ENCODE peak calls at places on chromosome 2, in five cellular contexts. O is lower lobe of right lung, R is cardiac muscle cell, Z is uterus, W is BE2C. A is an unnamed sample. For H3K4me1, the result is how much of the 10 kb centered on the place peaks cover.

GRCh38 chr2:16043627-16044026 is 103.3 kb downstream of the MYCN start:
- DNase-seq in Z (no peak), W (no peak), O (no peak), R (no peak), A (no peak)

GRCh38 chr2:120434487-120434886 is 88.6 kb downstream of the INHBB start:
- DNase-seq in R (no peak), Z (no peak), W (no peak), O (no peak), A (no peak)

GRCh38 chr2:208186921-208187320 is 2.9 kb downstream of the C2orf80 start:
- DNase-seq in W (no peak), O (no peak), Z (no peak), R (no peak), A (no peak)

GRCh38 chr2:31475692-31476091 is 61.1 kb upstream of the XDH start:
- DNase-seq in Z (no peak), W (no peak), O (no peak), R (no peak), A (no peak)

GRCh38 chr2:29361255-29361654 is 246.0 kb downstream of the CLIP4 start:
- DNase-seq in O (no peak), Z (no peak), R (no peak), W (no peak), A (peak)

GRCh38 chr2:96470636-96471035 is 34.5 kb downstream of the NEURL3 start:
- DNase-seq in R (peak), W (no peak), Z (no peak), O (peak), A (no peak)

GRCh38 chr2:102310964-102311640 is at the start of gene IL1RL1:
- DNase-seq in W (no peak), Z (no peak), R (no peak), O (no peak), A (no peak)

GRCh38 chr2:25159947-25160346 is 8.4 kb downstream of the POMC start:
- DNase-seq in O (peak), Z (no peak), W (peak), R (peak), A (no peak)

GRCh38 chr2:206920936-206921335 is 18.4 kb upstream of the CPO start:
- DNase-seq in R (no peak), Z (no peak), O (no peak), W (no peak), A (no peak)

GRCh38 chr2:64173156-64174135 is 29.2 kb upstream of the PELI1 start:
- DNase-seq in Z (no peak), O (no peak), W (no peak), R (no peak), A (peak)

GRCh38 chr2:121118951-121119350 is 166.1 kb downstream of the TFCP2L1 start:
- DNase-seq in W (no peak), O (no peak), Z (no peak), R (no peak), A (no peak)

GRCh38 chr2:176534798-176535479 is 265.7 kb downstream of the MTX2 start:
- DNase-seq in W (no peak), R (no peak), O (no peak), Z (no peak), A (peak)

GRCh38 chr2:3001595-3002184 is 375.9 kb downstream of the EIPR1 start:
- DNase-seq in Z (no peak), O (no peak), W (peak), R (peak), A (peak)

GRCh38 chr2:223725494-223725893 is 111.9 kb downstream of the AP1S3 start:
- DNase-seq in W (peak), R (peak), Z (peak), O (no peak), A (peak)

GRCh38 chr2:171248205-171248662 is 87.5 kb upstream of the TLK1 start:
- DNase-seq in O (no peak), W (no peak), R (no peak), Z (no peak), A (no peak)

GRCh38 chr2:196113061-196113974 is 44.7 kb upstream of the DNAH7 start:
- DNase-seq in W (no peak), Z (no peak), R (no peak), O (no peak), A (no peak)

GRCh38 chr2:237532225-237532624 is 34.1 kb upstream of the PRLH start:
- DNase-seq in W (no peak), Z (no peak), O (no peak), R (no peak), A (no peak)

GRCh38 chr2:229553091-229553490 is 161.3 kb downstream of the DNER start:
- DNase-seq in R (no peak), Z (no peak), W (no peak), O (no peak), A (no peak)

GRCh38 chr2:141767051-141767450 is 363.8 kb downstream of the LRP1B start:
- DNase-seq in O (no peak), W (no peak), R (no peak), Z (no peak), A (peak)

GRCh38 chr2:3612639-3613523 is 18.0 kb downstream of the COLEC11 start:
- DNase-seq in R (no peak), Z (no peak), W (no peak), O (no peak), A (no peak)

GRCh38 chr2:160736629-160737028 is 243.0 kb upstream of the RBMS1 start:
- DNase-seq in Z (no peak), R (no peak), W (no peak), O (no peak), A (peak)

GRCh38 chr2:174729797-174730529 is 34.3 kb downstream of the CHRNA1 start:
- DNase-seq in W (peak), Z (no peak), O (no peak), R (peak), A (peak)

GRCh38 chr2:96321230-96322103 is 3.6 kb upstream of the ITPRIPL1 start:
- DNase-seq in Z (no peak), W (peak), O (peak), R (peak), A (peak)

GRCh38 chr2:23404426-23404825 is 19.4 kb downstream of the KLHL29 start:
- DNase-seq in R (peak), W (peak), Z (peak), O (no peak), A (peak)

GRCh38 chr2:15009681-15010080 is 377.2 kb downstream of the LRATD1 start:
- DNase-seq in Z (no peak), W (no peak), R (no peak), O (no peak), A (no peak)

GRCh38 chr2:99445065-99445464 is 44.8 kb downstream of the REV1 start:
- DNase-seq in W (no peak), O (no peak), R (no peak), Z (no peak), A (no peak)

GRCh38 chr2:164896634-164897033 is 55.0 kb upstream of the COBLL1 start:
- DNase-seq in Z (no peak), R (no peak), W (no peak), O (no peak), A (peak)

GRCh38 chr2:95262896-95263542 is 11.2 kb upstream of the PROM2 start:
- DNase-seq in Z (no peak), R (no peak), O (no peak), W (no peak), A (no peak)

GRCh38 chr2:6864251-6864758 is 1.4 kb downstream of the CMPK2 start:
- DNase-seq in R (no peak), W (no peak), Z (no peak), O (no peak), A (no peak)

GRCh38 chr2:120626566-120626965 is 109.1 kb upstream of the GLI2 start:
- DNase-seq in R (no peak), O (no peak), Z (no peak), W (no peak), A (no peak)

GRCh38 chr2:232308986-232309385 is 69.6 kb upstream of the ALPP start:
- DNase-seq in R (no peak), O (no peak), W (no peak), Z (no peak), A (no peak)

GRCh38 chr2:101083613-101084012 is 67.6 kb downstream of the TBC1D8 start:
- DNase-seq in O (no peak), R (no peak), W (no peak), Z (no peak), A (no peak)

GRCh38 chr2:96138146-96139145 is at the start of gene ASTL:
- DNase-seq in O (peak), W (peak), R (peak), Z (no peak), A (peak)

GRCh38 chr2:37436324-37436723 is 91.9 kb downstream of the QPCT start:
- DNase-seq in W (no peak), R (no peak), Z (no peak), O (no peak), A (no peak)

DNA sequence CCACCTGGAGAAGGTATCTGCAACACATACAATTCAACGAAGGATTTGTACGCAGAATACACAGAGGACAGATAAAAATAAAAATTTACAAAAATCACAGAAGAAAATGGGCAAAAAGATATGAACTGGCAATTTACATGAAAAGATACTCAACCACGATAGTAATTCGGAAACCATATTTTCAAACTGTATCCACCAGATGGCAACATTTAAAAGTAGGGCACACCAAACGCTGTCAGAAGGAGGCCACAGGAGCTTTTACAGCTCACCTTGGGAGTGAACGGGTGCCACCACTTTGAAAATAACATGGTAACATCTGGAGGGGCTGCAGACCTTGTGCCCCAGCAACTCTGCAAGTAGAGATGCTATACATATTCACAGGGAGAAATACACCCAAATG is 9.8 kb downstream of the KIF1A start:
- DNase-seq in O (no peak), R (no peak), W (no peak), Z (no peak), A (no peak)
- TF ChIP-seq CTCF in O (no peak), R (no peak), W (peak), Z (no peak), A (peak)

GRCh38 chr2:10408649-10409579 is 39.2 kb downstream of the ODC1 start:
- DNase-seq in R (peak), W (peak), O (peak), Z (peak), A (peak)
- H3K4me1 ChIP-seq in R (under half), W (under half), O (half or more), Z (under half), A (under half)

DNA sequence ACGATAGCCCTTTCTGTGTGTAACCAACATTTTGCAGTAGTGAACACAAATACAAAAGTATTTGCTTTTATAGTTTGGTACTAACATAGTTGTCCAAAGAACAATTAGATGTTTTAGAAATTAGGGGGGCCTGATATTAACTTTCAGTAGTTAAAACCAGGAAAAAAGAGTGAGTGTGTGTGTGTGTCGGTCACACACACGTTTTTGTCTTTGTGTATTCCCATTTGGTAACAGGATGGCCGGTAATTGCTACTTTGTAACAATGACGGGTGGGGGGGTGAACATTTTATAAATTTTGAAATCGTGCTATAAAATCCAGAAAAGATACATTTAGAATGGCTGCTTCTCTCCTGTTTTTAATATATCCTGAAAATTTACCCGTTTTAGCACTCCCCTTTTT is 1.5 kb downstream of the PPIG start:
- DNase-seq in R (no peak), W (no peak), Z (no peak), O (no peak), A (no peak)
- H3K4me3 ChIP-seq in R (peak), W (peak), Z (peak), O (peak), A (peak)

DNA sequence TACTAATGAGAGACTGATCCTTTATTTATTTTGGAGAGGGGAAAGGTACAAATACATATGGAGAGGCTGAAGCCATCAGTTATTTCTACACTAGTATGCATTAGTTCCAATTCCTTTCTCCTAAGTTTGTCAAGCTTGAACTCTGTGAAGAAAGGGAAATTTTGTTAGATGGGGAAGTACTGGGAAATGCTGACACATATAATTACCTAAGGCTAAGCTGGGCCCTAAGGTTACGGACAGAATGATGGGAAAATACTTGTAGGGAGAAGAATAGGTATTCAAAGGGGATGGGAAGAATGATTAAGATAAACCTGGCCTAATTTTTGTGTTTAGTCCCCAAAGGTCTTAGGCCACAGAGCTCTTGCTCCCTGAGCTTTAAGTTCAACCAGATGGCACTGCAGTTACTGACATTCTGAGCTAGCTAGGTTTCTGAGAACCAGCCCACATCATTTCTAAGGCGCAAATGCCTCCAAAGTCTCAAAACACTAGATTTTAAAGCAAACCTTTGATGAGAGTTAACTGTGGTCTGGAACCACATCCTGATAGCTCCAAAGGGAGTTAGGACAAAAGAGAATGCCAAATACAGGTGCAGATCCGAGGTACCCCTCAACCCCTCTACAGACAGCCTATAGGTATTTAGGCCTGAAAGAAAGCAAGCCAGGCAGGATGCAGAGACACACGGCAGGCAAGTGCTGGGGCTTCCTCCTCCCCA is 2.7 kb downstream of the TMEM163 start:
- DNase-seq in O (no peak), Z (no peak), W (no peak), R (no peak), A (no peak)
- TF ChIP-seq CTCF in O (no peak), Z (no peak), W (no peak), R (no peak), A (no peak)

GRCh38 chr2:150530168-150530567 is 42.7 kb upstream of the RND3 start:
- DNase-seq in O (no peak), W (no peak), Z (no peak), R (no peak), A (no peak)
- H3K4me1 ChIP-seq in O (under half), W (under half), Z (under half), R (under half), A (under half)

GRCh38 chr2:70132244-70133126 is 45.2 kb downstream of the PCBP1 start:
- DNase-seq in W (no peak), R (no peak), Z (peak), O (peak), A (peak)

GRCh38 chr2:70125498-70125898 is 38.2 kb downstream of the PCBP1 start:
- DNase-seq in W (no peak), R (no peak), O (no peak), Z (no peak), A (no peak)

GRCh38 chr2:70123829-70124117 is 36.5 kb downstream of the PCBP1 start:
- DNase-seq in W (no peak), Z (no peak), R (no peak), O (no peak), A (no peak)

GRCh38 chr2:70124983-70125480 is 37.8 kb downstream of the PCBP1 start:
- DNase-seq in O (peak), W (peak), R (peak), Z (peak), A (peak)

GRCh38 chr2:70127920-70128444 is 40.7 kb downstream of the PCBP1 start:
- DNase-seq in W (no peak), R (peak), O (no peak), Z (no peak), A (no peak)
- H3K4me3 ChIP-seq in W (no peak), R (no peak), O (no peak), Z (no peak), A (no peak)

GRCh38 chr2:108607706-108608301 is 73.5 kb downstream of the LIMS1 start:
- DNase-seq in Z (no peak), W (peak), R (peak), O (peak), A (peak)
- TF ChIP-seq CTCF in Z (peak), W (peak), R (peak), O (peak), A (peak)

DNA sequence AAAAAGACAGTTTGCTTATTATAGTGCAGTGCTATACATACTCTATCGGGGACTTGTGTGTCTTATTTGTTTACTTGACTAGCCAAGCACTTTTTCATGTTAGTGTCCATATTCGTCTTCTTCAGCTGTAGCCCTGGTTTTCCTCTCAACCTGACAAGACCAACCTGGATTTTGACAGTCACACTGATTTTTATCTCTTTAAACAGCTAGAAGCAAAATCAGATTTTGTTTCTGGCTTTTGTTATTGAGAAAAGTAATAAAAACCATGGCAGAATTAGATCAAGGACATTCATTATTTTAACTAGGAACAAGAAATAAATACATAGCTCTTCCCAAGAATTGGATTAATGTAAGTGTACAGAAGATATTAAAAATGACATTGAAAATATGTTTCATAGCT is 56.8 kb downstream of the SPATS2L start:
- DNase-seq in W (no peak), Z (no peak), O (no peak), R (no peak), A (no peak)
- H3K4me1 ChIP-seq in W (under half), Z (under half), O (under half), R (under half), A (under half)

GRCh38 chr2:219495531-219496122 is 3.1 kb upstream of the GMPPA start:
- DNase-seq in O (no peak), Z (peak), R (peak), W (peak), A (peak)

GRCh38 chr2:219497495-219498279 is 1.0 kb upstream of the GMPPA start:
- DNase-seq in W (peak), Z (peak), R (peak), O (peak), A (no peak)

GRCh38 chr2:219496247-219496646 is 2.4 kb upstream of the GMPPA start:
- DNase-seq in O (no peak), W (no peak), Z (peak), R (no peak), A (no peak)

GRCh38 chr2:219498280-219499057 is at the start of gene GMPPA:
- DNase-seq in W (peak), O (peak), R (peak), Z (peak), A (peak)

DNA sequence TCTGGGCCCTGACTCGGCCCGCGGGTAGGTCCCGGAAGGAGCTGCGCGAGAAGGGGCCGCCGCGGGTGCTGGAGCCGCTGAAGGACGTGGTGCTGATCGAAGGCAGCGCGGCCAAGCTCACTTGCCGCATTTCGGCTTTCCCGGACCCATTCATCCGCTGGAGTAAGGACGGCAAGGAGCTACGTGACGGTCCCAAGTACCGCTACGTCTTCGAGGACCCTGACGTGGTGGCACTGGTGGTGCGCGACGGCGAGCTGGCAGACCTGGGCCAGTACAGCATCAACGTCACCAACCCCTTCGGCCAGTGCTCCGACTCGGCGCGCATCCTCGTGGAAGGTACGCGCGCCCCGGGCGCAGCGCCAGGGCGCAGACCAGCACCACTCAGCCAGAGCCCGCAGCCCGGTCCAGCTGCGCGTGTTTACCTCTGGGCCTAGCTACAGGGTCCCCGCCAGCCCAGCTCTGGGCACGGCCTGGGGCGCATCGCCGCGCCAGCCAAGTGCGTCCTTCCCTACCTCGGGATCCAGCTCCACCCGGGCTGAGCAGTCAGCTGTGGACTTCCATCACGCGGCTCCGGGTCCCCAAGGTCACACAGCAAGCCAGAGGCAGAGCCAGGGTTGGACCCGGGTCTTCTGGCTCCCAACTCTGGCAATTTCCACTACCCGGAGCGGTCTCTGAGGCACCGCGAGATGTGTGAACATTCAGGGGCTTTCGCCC is 1.8 kb upstream of the GMPPA start:
- DNase-seq in W (no peak), O (no peak), R (no peak), Z (peak), A (no peak)
- H3K4me3 ChIP-seq in W (no peak), O (peak), R (peak), Z (peak), A (no peak)

GRCh38 chr2:62215306-62216064 is 19.6 kb downstream of the B3GNT2 start:
- DNase-seq in W (peak), R (no peak), Z (no peak), O (no peak), A (no peak)
- TF ChIP-seq CTCF in W (peak), R (no peak), Z (no peak), O (no peak), A (no peak)

A was measured in A673.